ENCODE peak calls at places on chromosomes 12 and 14, in six cellular contexts. Q, I, R, L, E and S are unnamed samples.
A peak's percentile ranks its signal among the peaks of the same experiment; 100 is the strongest.

GRCh38 chr12:124551268-124552144 is 15.9 kb downstream of the NCOR2 start:
- DNase-seq in Q (peak; percentile 89), I (peak; percentile 66), R (peak; percentile 79), L (no peak), E (no peak), S (no peak)

GRCh38 chr12:53413485-53414215 is 10.0 kb upstream of the AMHR2 start:
- DNase-seq in Q (peak; percentile 12), I (no peak), R (no peak), L (no peak), E (no peak), S (no peak)

GRCh38 chr14:56874375-56874774 is 64.1 kb upstream of the OTX2 start:
- DNase-seq in Q (no peak), I (no peak), R (no peak), L (peak; percentile 26), E (no peak), S (no peak)

GRCh38 chr14:91891721-91892220 is 24.4 kb upstream of the TC2N start:
- DNase-seq in Q (no peak), I (no peak), R (no peak), L (no peak), E (no peak), S (peak; percentile 78)

GRCh38 chr12:122090759-122091535 is 12.4 kb downstream of the MLXIP start:
- DNase-seq in Q (peak; percentile 77), I (no peak), R (peak; percentile 36), L (no peak), E (peak; percentile 89), S (peak; percentile 96)

GRCh38 chr14:56716705-56717104 is 93.6 kb downstream of the OTX2 start:
- DNase-seq in Q (no peak), I (no peak), R (no peak), L (no peak), E (no peak), S (no peak)

GRCh38 chr14:81396108-81396507 is 4.0 kb downstream of the STON2 start:
- DNase-seq in Q (no peak), I (no peak), R (no peak), L (no peak), E (no peak), S (peak; percentile 9)

GRCh38 chr12:53623526-53623925 is 2.7 kb downstream of the ATF7 start:
- DNase-seq in Q (no peak), I (no peak), R (no peak), L (no peak), E (no peak), S (peak; percentile 61)

GRCh38 chr14:71466942-71467341 is 465.3 kb upstream of the RGS6 start:
- DNase-seq in Q (no peak), I (no peak), R (no peak), L (no peak), E (no peak), S (peak; percentile 42)

GRCh38 chr12:47946413-47947107 is 16.8 kb upstream of the TMEM106C start:
- DNase-seq in Q (no peak), I (no peak), R (no peak), L (no peak), E (no peak), S (peak; percentile 24)

DNA sequence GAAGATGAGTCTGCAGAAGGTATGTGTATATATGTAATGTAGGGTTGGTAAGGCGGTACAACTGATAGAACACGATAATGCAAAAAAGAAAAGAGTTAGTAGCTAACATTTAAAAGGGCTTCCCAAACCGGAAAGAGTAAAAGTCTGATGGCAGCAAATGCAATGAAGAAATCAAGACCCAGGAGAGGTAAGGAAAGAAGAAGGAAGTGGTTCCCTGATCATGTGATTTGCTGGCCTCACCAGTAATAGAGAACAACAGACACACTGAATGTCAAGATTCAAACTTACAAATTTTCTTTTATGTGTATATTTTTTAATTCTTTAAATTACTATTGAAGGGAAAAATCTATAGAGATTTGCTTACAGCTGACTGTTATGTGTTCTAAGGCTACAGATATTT is 18.4 kb downstream of the ZFC3H1 start:
- DNase-seq in Q (no peak), I (no peak), R (no peak), L (no peak), E (no peak), S (no peak)
- TF ChIP-seq CTCF in Q (no peak), I (no peak), R (no peak), L (no peak), E (no peak), S (no peak)

GRCh38 chr12:125610292-125610691 is 545.1 kb downstream of the AACS start:
- DNase-seq in Q (no peak), I (no peak), R (no peak), L (no peak), E (no peak), S (no peak)
- H3K4me3 ChIP-seq in Q (no peak overlapping the region), I (no peak overlapping the region), R (no peak overlapping the region), L (no peak overlapping the region), E (no peak overlapping the region), S (no peak overlapping the region)

GRCh38 chr12:110893956-110894355 is 26.4 kb downstream of the MYL2 start:
- DNase-seq in Q (no peak), I (no peak), R (no peak), L (no peak), E (no peak), S (no peak)
- TF ChIP-seq CTCF in Q (no peak), I (no peak), R (no peak), L (no peak), E (no peak), S (no peak)

GRCh38 chr14:88550078-88550477 is 4.7 kb downstream of the PTPN21 start:
- DNase-seq in Q (no peak), I (no peak), R (no peak), L (no peak), E (no peak), S (no peak)

GRCh38 chr14:88551936-88552565 is 2.8 kb downstream of the PTPN21 start:
- DNase-seq in Q (no peak), I (no peak), R (no peak), L (no peak), E (no peak), S (peak; percentile 30)

GRCh38 chr14:88552859-88553258 is 1.9 kb downstream of the PTPN21 start:
- DNase-seq in Q (no peak), I (no peak), R (no peak), L (no peak), E (no peak), S (no peak)

GRCh38 chr14:88553886-88554457 is 835 bp downstream of the PTPN21 start:
- DNase-seq in Q (no peak), I (no peak), R (no peak), L (no peak), E (no peak), S (peak; percentile 11)

GRCh38 chr14:88551094-88551870 is 3.5 kb downstream of the PTPN21 start:
- DNase-seq in Q (peak; percentile 88), I (peak; percentile 81), R (peak; percentile 86), L (peak; percentile 58), E (no peak), S (peak; percentile 84)
- H3K4me3 ChIP-seq in Q (peak overlapping the region; percentile 54), I (peak overlapping the region; percentile 82), R (peak overlapping the region; percentile 38), L (peak overlapping the region; percentile 57), E (peak overlapping the region; percentile 56), S (peak overlapping the region; percentile 83)

GRCh38 chr12:56150563-56150962 is 1.8 kb upstream of the MYL6B start:
- DNase-seq in Q (no peak), I (no peak), R (no peak), L (no peak), E (no peak), S (no peak)

GRCh38 chr12:56152756-56153137 is 360 bp downstream of the MYL6B start:
- DNase-seq in Q (no peak), I (no peak), R (peak; percentile 15), L (no peak), E (no peak), S (no peak)

GRCh38 chr12:56153291-56154065 is 1.1 kb downstream of the MYL6B start:
- DNase-seq in Q (no peak), I (no peak), R (no peak), L (no peak), E (no peak), S (no peak)

GRCh38 chr12:56151672-56152131 is 685 bp upstream of the MYL6B start:
- DNase-seq in Q (no peak), I (no peak), R (peak; percentile 54), L (peak; percentile 44), E (no peak), S (no peak)

DNA sequence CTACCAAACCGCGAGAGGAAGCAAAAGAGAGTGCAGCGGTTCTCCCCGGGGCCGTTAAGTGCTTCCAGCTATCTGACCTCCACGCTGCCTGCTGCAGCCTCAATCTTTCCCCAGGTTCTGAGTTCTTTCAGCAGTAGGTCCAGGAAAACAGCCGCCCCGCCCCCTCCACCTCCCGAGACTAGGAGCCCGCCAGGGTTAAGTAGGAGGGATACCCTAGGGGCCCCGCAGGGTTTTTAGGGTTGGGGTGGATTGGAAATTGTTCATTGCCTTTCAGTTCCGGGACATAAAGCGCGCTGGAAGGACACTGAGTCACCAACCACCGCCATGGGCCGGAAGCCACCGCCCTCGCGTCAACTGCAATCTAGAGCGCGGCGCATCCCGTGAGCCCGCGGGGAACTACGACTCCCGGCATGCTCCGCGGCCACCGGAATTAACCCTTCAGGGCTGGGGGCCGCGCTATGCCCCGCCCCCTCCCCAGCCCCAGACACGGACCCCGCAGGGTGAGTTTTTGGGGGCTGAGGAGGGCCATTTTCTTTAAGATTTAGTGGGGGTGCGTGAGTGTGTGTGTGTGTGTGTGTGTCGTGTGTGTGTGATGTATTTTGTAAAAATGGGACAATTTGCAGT is at the start of gene MYL6B:
- DNase-seq in Q (peak; percentile 96), I (peak; percentile 93), R (peak; percentile 97), L (peak; percentile 81), E (peak; percentile 41), S (peak; percentile 85)
- TF ChIP-seq CTCF in Q (no peak), I (no peak), R (no peak), L (no peak), E (no peak), S (no peak)

GRCh38 chr12:80708535-80709328 is 1.3 kb downstream of the MYF6 start:
- DNase-seq in Q (no peak), I (no peak), R (no peak), L (no peak), E (no peak), S (no peak)
- H3K4me3 ChIP-seq in Q (no peak overlapping the region), I (peak overlapping the region; percentile 27), R (no peak overlapping the region), L (no peak overlapping the region), E (no peak overlapping the region), S (no peak overlapping the region)

DNA sequence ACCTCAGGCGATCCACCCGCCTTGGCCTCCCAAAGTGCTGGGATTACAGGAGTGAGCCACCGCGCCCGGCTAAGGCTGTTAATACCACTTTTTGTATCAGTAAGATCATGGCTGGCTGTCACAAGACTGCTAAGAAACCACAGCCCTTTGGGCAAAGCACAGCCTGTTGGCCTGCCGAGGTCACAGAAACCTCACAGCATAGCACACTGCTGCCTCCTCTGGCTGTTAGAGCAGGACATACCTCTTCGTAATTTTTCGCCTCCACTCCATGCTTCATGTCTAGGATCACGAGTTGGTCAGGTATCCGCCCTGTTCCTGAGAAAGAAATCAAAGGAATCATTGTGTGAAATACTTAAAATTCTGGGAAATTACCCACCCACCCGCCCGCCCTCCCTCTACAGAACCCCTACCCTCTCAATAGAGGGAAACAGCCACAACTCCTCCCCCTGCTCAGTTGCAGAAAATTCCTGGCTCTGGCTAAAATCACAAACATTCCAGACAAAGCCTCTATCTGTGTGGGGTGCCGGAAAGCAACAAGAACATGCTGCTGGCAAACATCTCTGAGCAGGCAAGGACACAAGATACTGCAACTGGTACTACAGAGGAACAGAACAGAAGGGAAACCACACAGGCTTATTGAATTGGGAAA is 20.7 kb upstream of the NEK9 start:
- DNase-seq in Q (peak; percentile 90), I (peak; percentile 53), R (peak; percentile 64), L (no peak), E (no peak), S (peak; percentile 88)
- TF ChIP-seq CTCF in Q (peak; percentile 36), I (peak; percentile 71), R (peak; percentile 48), L (peak; percentile 13), E (peak; percentile 63), S (peak; percentile 53)

GRCh38 chr12:32505546-32505945 is 106.2 kb downstream of the FGD4 start:
- DNase-seq in Q (no peak), I (no peak), R (no peak), L (no peak), E (no peak), S (no peak)
- H3K4me3 ChIP-seq in Q (no peak overlapping the region), I (peak overlapping the region; percentile 14), R (no peak overlapping the region), L (no peak overlapping the region), E (no peak overlapping the region), S (no peak overlapping the region)